ENCODE peak calls at places on chromosomes 3 and 15, in nine cellular contexts. S, Q, M, Y, Z, V, P, J and E are unnamed samples.

GRCh38 chr3:99256788-99257187 is 355.3 kb upstream of the DCBLD2 start:
- DNase-seq in Z (no peak), J (no peak), P (no peak), S (no peak), V (no peak), Y (no peak), M (no peak), Q (no peak), E (no peak)

GRCh38 chr3:13057641-13058040 is 15.6 kb downstream of the IQSEC1 start:
- DNase-seq in P (no peak), Y (no peak), M (no peak), V (no peak), J (no peak), S (no peak), Z (no peak), Q (no peak), E (no peak)

GRCh38 chr3:138051946-138052802 is 42.2 kb downstream of the CLDN18 start:
- DNase-seq in S (no peak), Z (no peak), J (peak), Y (peak), M (peak), P (peak), Q (no peak), V (peak), E (peak)

GRCh38 chr3:196163212-196163611 is 48.0 kb downstream of the ZDHHC19 start:
- DNase-seq in Y (no peak), Q (no peak), V (no peak), S (no peak), J (no peak), M (no peak), P (no peak), Z (no peak), E (no peak)

GRCh38 chr3:111989061-111989678 is 9.6 kb upstream of the TAGLN3 start:
- DNase-seq in P (peak), M (peak), Z (no peak), S (no peak), Y (peak), Q (no peak), V (peak), J (peak), E (peak)

GRCh38 chr3:187110156-187110555 is 29.1 kb downstream of the RPL39L start:
- DNase-seq in M (no peak), Z (no peak), S (no peak), Q (no peak), Y (no peak), J (no peak), P (no peak), V (no peak), E (no peak)

GRCh38 chr3:8663177-8664061 is 18.8 kb upstream of the SSUH2 start:
- DNase-seq in P (peak), Z (peak), V (peak), S (peak), Y (peak), Q (no peak), J (peak), M (peak), E (peak)

GRCh38 chr3:170499562-170500156 is 81.0 kb downstream of the CLDN11 start:
- DNase-seq in V (no peak), J (peak), M (peak), Z (no peak), Y (no peak), P (peak), Q (no peak), S (no peak), E (peak)

GRCh38 chr15:89767411-89767915 is 8.7 kb upstream of the MESP2 start:
- DNase-seq in V (no peak), Q (no peak), P (no peak), Z (no peak), Y (no peak), S (no peak), M (no peak), J (no peak), E (no peak)

GRCh38 chr3:138774529-138775253 is 60.0 kb downstream of the PIK3CB start:
- DNase-seq in M (peak), P (peak), Q (no peak), S (no peak), Y (peak), V (peak), J (peak), Z (peak), E (peak)